ENCODE peak calls at places on chromosomes 13 and 19, in nine cellular contexts. O, K, T, C, A, W, F, P and N are unnamed samples.

GRCh38 chr19:45097776-45098520 is 5.0 kb downstream of the PPP1R37 start:
- DNase-seq in P (no peak), F (peak; percentile 98), A (peak; percentile 77), K (peak; percentile 86), T (peak; percentile 92), O (no peak), C (peak; percentile 46), W (no peak), N (peak; percentile 91)

GRCh38 chr13:26254583-26255102 is 714 bp downstream of the CDK8 start:
- DNase-seq in P (peak; percentile 69), O (peak; percentile 73), A (peak; percentile 49), C (peak; percentile 43), T (peak; percentile 36), F (peak; percentile 52), K (peak; percentile 32), W (peak; percentile 45), N (peak; percentile 13)

GRCh38 chr19:12865746-12866415 is 15.4 kb downstream of the DNASE2 start:
- DNase-seq in K (no peak), C (no peak), W (no peak), A (no peak), F (no peak), T (no peak), P (no peak), O (peak; percentile 72), N (no peak)

GRCh38 chr19:56866563-56866962 is 26.0 kb upstream of the PEG3 start:
- DNase-seq in A (no peak), T (no peak), F (no peak), W (no peak), O (no peak), K (no peak), P (no peak), C (no peak), N (no peak)

GRCh38 chr13:97005631-97006262 is 11.5 kb upstream of the OXGR1 start:
- DNase-seq in W (no peak), K (peak; percentile 43), C (no peak), P (no peak), T (peak; percentile 59), O (no peak), A (no peak), F (peak; percentile 74), N (peak; percentile 45)

GRCh38 chr13:22618002-22618401 is 562.8 kb upstream of the SGCG start:
- DNase-seq in F (no peak), P (no peak), W (no peak), C (no peak), K (no peak), O (no peak), A (no peak), T (no peak), N (no peak)

GRCh38 chr19:54551950-54552912 is 21.4 kb upstream of the LILRA2 start:
- DNase-seq in K (no peak), W (no peak), T (no peak), A (no peak), P (peak; percentile 72), C (no peak), F (no peak), O (no peak), N (no peak)

GRCh38 chr13:39159971-39160370 is 121.7 kb downstream of the NHLRC3 start:
- DNase-seq in W (no peak), T (no peak), K (no peak), O (no peak), C (no peak), A (no peak), P (no peak), F (no peak), N (no peak)

GRCh38 chr19:50728084-50728737 is 5.0 kb downstream of the CLEC11A start:
- DNase-seq in F (peak; percentile 56), A (no peak), P (no peak), T (peak; percentile 87), O (peak; percentile 99), C (peak; percentile 82), W (no peak), K (peak; percentile 60), N (no peak)

GRCh38 chr19:52646571-52647222 is 8.5 kb upstream of the ZNF83 start:
- DNase-seq in P (no peak), C (no peak), T (no peak), K (no peak), A (no peak), O (no peak), W (no peak), F (no peak), N (no peak)

GRCh38 chr19:38898788-38899446 is 501 bp downstream of the SIRT2 start:
- DNase-seq in W (no peak), C (no peak), T (peak; percentile 24), K (peak; percentile 37), P (peak; percentile 46), F (peak; percentile 32), A (no peak), O (peak; percentile 34), N (peak; percentile 14)

GRCh38 chr19:5078179-5078578 is 109.3 kb downstream of the KDM4B start:
- DNase-seq in O (no peak), T (no peak), K (no peak), P (no peak), A (no peak), F (no peak), C (no peak), W (no peak), N (no peak)

GRCh38 chr19:424546-424945 is 15.6 kb upstream of the C2CD4C start:
- DNase-seq in O (no peak), C (no peak), K (no peak), A (no peak), P (no peak), W (no peak), F (no peak), T (no peak), N (no peak)

GRCh38 chr19:422213-422916 is 13.4 kb upstream of the C2CD4C start:
- DNase-seq in O (no peak), A (no peak), P (no peak), K (no peak), T (no peak), W (no peak), C (no peak), F (no peak), N (no peak)

GRCh38 chr19:425056-425455 is 16.1 kb upstream of the C2CD4C start:
- DNase-seq in T (no peak), P (no peak), O (no peak), A (no peak), W (no peak), K (no peak), F (no peak), C (no peak), N (no peak)

GRCh38 chr19:426725-427445 is 17.9 kb upstream of the C2CD4C start:
- DNase-seq in O (peak; percentile 51), W (no peak), F (no peak), A (no peak), P (no peak), C (no peak), K (no peak), T (no peak), N (no peak)

GRCh38 chr19:423691-424466 is 14.9 kb upstream of the C2CD4C start:
- DNase-seq in F (no peak), O (no peak), C (no peak), A (no peak), W (no peak), T (no peak), K (no peak), P (no peak), N (no peak)
- TF ChIP-seq CTCF in F (no peak), O (no peak), C (no peak), A (no peak), W (no peak), T (no peak), K (no peak), P (no peak), N (no peak)

GRCh38 chr19:4059493-4059880 is 7.2 kb downstream of the ZBTB7A start:
- DNase-seq in O (no peak), T (no peak), F (no peak), W (no peak), K (no peak), P (no peak), A (no peak), C (no peak), N (no peak)

GRCh38 chr19:4060621-4061177 is 6.0 kb downstream of the ZBTB7A start:
- DNase-seq in P (no peak), A (no peak), W (no peak), T (no peak), C (peak; percentile 36), F (no peak), K (no peak), O (no peak), N (no peak)

GRCh38 chr19:4058696-4059492 is 7.8 kb downstream of the ZBTB7A start:
- DNase-seq in F (no peak), T (no peak), C (peak; percentile 52), O (peak; percentile 5), W (no peak), K (no peak), A (no peak), P (no peak), N (no peak)

GRCh38 chr19:4059931-4060620 is 6.6 kb downstream of the ZBTB7A start:
- DNase-seq in O (peak; percentile 33), W (no peak), T (peak; percentile 54), P (peak; percentile 85), A (peak; percentile 72), K (peak; percentile 59), C (peak; percentile 90), F (no peak), N (no peak)

GRCh38 chr19:4057913-4058695 is 8.6 kb downstream of the ZBTB7A start:
- DNase-seq in F (peak; percentile 86), W (no peak), K (peak; percentile 90), P (no peak), T (peak; percentile 89), A (peak; percentile 88), O (peak; percentile 1), C (peak; percentile 92), N (peak; percentile 91)
- TF ChIP-seq CTCF in F (peak; percentile 15), W (no peak), K (peak; percentile 41), P (no peak), T (peak; percentile 20), A (no peak), O (no peak), C (no peak), N (peak; percentile 46)

DNA sequence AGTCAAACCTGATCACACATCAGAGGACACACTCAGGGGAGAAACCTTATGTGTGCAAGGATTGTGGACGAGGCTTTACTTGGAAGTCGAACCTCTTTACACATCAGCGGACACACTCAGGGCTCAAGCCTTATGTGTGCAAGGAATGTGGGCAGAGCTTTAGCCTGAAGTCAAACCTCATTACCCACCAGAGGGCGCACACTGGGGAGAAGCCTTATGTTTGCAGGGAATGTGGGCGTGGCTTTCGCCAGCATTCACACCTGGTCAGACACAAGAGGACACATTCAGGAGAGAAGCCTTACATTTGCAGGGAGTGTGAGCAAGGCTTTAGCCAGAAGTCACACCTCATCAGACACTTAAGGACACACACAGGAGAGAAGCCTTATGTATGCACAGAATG is 8.2 kb upstream of the ZNF527 start:
- DNase-seq in O (peak; percentile 89), P (no peak), W (no peak), A (no peak), F (peak; percentile 37), T (peak; percentile 10), C (no peak), K (no peak), N (no peak)
- TF ChIP-seq CTCF in O (peak; percentile 68), P (no peak), W (no peak), A (no peak), F (peak; percentile 46), T (peak; percentile 20), C (no peak), K (no peak), N (peak; percentile 51)

DNA sequence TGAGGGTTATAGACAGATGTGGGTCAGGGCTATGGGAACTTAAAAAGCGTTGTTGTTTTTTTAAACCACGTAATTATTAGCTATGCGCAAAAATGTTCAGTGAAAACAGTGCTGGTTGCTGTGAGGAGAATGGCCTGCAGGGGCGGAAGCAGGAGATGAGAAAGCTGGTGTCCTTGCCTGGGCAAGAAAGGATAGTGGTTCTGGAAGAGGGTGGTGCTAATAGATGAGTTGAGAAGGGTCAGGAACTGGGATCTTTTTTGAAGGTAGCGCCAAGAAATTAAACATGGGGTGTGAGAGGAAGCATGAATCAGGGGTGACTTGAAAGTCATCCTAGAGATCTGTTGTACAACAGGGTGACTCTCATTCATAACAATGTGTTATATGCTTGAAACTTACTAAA is 4.8 kb upstream of the SMG9 start:
- DNase-seq in C (no peak), F (peak; percentile 75), A (no peak), K (peak; percentile 57), W (no peak), T (no peak), P (peak; percentile 75), O (peak; percentile 59), N (peak; percentile 79)
- TF ChIP-seq CTCF in C (no peak), F (peak; percentile 85), A (peak; percentile 14), K (peak; percentile 70), W (no peak), T (peak; percentile 54), P (peak; percentile 51), O (peak; percentile 57), N (peak; percentile 71)